ENCODE peak calls at places on chromosomes 13 and 19, in four cellular contexts. Q is BE2C, D is cardiac muscle cell, L is pons. M is an unnamed sample.

GRCh38 chr19:40612831-40613668 is 11.9 kb downstream of the LTBP4 start:
- DNase-seq in D (peak), L (no peak), Q (peak), M (no peak)

GRCh38 chr19:4636151-4636717 is 3.1 kb upstream of the TNFAIP8L1 start:
- DNase-seq in D (peak), Q (peak), L (no peak), M (no peak)

GRCh38 chr19:22784051-22784450 is at the start of gene ZNF99:
- DNase-seq in D (no peak), Q (peak), L (peak), M (no peak)

GRCh38 chr13:28219408-28220099 is 81.2 kb downstream of the PAN3 start:
- DNase-seq in L (no peak), Q (no peak), D (no peak), M (no peak)

GRCh38 chr19:14168259-14168972 is 32.0 kb upstream of the ASF1B start:
- DNase-seq in D (no peak), Q (peak), L (no peak), M (no peak)

GRCh38 chr19:11745871-11746270 is 7.1 kb upstream of the ZNF823 start:
- DNase-seq in D (no peak), L (no peak), Q (no peak), M (no peak)

GRCh38 chr19:13165091-13165997 is 15.1 kb downstream of the IER2 start:
- DNase-seq in L (no peak), D (peak), Q (no peak), M (no peak)

GRCh38 chr13:29934531-29935308 is 84.3 kb upstream of the UBL3 start:
- DNase-seq in D (no peak), Q (no peak), L (no peak), M (no peak)

GRCh38 chr19:4343056-4343844 is at the start of gene MPND:
- DNase-seq in Q (peak), D (peak), L (peak), M (no peak)

GRCh38 chr19:3387645-3388589 is 21.5 kb downstream of the NFIC start:
- DNase-seq in Q (peak), L (peak), D (peak), M (no peak)

GRCh38 chr19:31555634-31556215 is 206.5 kb upstream of the TSHZ3 start:
- DNase-seq in L (no peak), Q (no peak), D (no peak), M (no peak)

GRCh38 chr13:74040200-74040599 is 94.0 kb downstream of the KLF12 start:
- DNase-seq in Q (peak), L (no peak), D (peak), M (no peak)

GRCh38 chr19:39341122-39341719 is 1.0 kb upstream of the SAMD4B start:
- DNase-seq in L (no peak), Q (peak), D (peak), M (no peak)

GRCh38 chr19:19152668-19153384 is 14.5 kb upstream of the TMEM161A start:
- DNase-seq in Q (no peak), L (no peak), D (no peak), M (no peak)

GRCh38 chr13:49308977-49309408 is 61.3 kb downstream of the CDADC1 start:
- DNase-seq in D (no peak), L (no peak), Q (no peak), M (no peak)

GRCh38 chr19:1401138-1401888 is at the start of gene GAMT:
- DNase-seq in L (no peak), Q (peak), D (peak), M (no peak)

GRCh38 chr19:41437944-41438574 is 1.7 kb downstream of the DMAC2 start:
- DNase-seq in L (no peak), D (no peak), Q (no peak), M (no peak)

GRCh38 chr13:99314640-99315176 is 7.5 kb upstream of the GPR183 start:
- DNase-seq in Q (no peak), L (no peak), D (peak), M (no peak)

GRCh38 chr19:7072541-7072940 is 3.0 kb downstream of the ZNF557 start:
- DNase-seq in D (no peak), L (no peak), Q (no peak), M (no peak)

GRCh38 chr19:15935167-15935702 is 906 bp upstream of the CYP4F11 start:
- DNase-seq in Q (no peak), D (no peak), L (peak), M (no peak)

GRCh38 chr19:49710372-49710951 is 19.5 kb downstream of the CPT1C start:
- DNase-seq in D (peak), L (no peak), Q (no peak), M (no peak)

GRCh38 chr19:7211191-7211988 is 82.8 kb downstream of the INSR start:
- DNase-seq in L (no peak), Q (no peak), D (peak), M (no peak)

GRCh38 chr19:49850221-49850486 is 805 bp upstream of the PTOV1 start:
- DNase-seq in Q (no peak), L (no peak), D (no peak), M (no peak)